ENCODE peak calls at places on chromosomes 5 and 9, in eight cellular contexts. Z is A172, G is psoas muscle, T is SHP77, L is memory B cell, D is neural crest cell, J is fibroblast of pulmonary artery, R is lung. C is an unnamed sample.
A peak's percentile ranks its signal among the peaks of the same experiment; 100 is the strongest.

GRCh38 chr9:33287087-33287490 is 3.2 kb upstream of the NFX1 start:
- DNase-seq in G (no peak), J (peak; percentile 82), Z (peak; percentile 68), D (peak; percentile 37), L (peak; percentile 68), T (peak; percentile 21), R (peak; percentile 44), C (no peak)

GRCh38 chr5:64534033-64534432 is 28.2 kb downstream of the RGS7BP start:
- DNase-seq in D (no peak), R (no peak), G (no peak), J (no peak), Z (no peak), L (no peak), T (no peak), C (no peak)

GRCh38 chr5:14490309-14490711 is 91.3 kb upstream of the OTULINL start:
- DNase-seq in T (no peak), R (no peak), L (no peak), G (no peak), J (no peak), D (no peak), Z (no peak), C (no peak)

GRCh38 chr5:132479073-132479811 is 11.3 kb downstream of the IRF1 start:
- DNase-seq in T (no peak), R (no peak), J (no peak), D (no peak), G (no peak), Z (no peak), L (no peak), C (no peak)

GRCh38 chr9:135048046-135048757 is 39.3 kb upstream of the OLFM1 start:
- DNase-seq in L (no peak), T (no peak), R (no peak), D (no peak), J (no peak), Z (no peak), G (no peak), C (no peak)

GRCh38 chr5:39100851-39101396 is 26.7 kb upstream of the RICTOR start:
- DNase-seq in L (no peak), R (no peak), T (peak; percentile 56), Z (peak; percentile 91), G (no peak), D (no peak), J (peak; percentile 96), C (no peak)

GRCh38 chr5:73274870-73275756 is 102.1 kb downstream of the TMEM174 start:
- DNase-seq in D (no peak), J (no peak), G (peak; percentile 78), T (no peak), Z (no peak), R (no peak), L (no peak), C (no peak)

GRCh38 chr5:176803943-176804498 is 6.3 kb upstream of the UNC5A start:
- DNase-seq in G (no peak), T (no peak), Z (no peak), L (no peak), D (no peak), R (no peak), J (peak; percentile 57), C (no peak)

GRCh38 chr5:68531970-68532369 is 316.4 kb downstream of the PIK3R1 start:
- DNase-seq in L (no peak), Z (no peak), T (no peak), D (no peak), J (no peak), G (no peak), R (no peak), C (no peak)

GRCh38 chr5:108681079-108681921 is 66.4 kb upstream of the FER start:
- DNase-seq in Z (peak; percentile 76), G (no peak), R (no peak), T (peak; percentile 51), L (peak; percentile 56), J (peak; percentile 91), D (peak; percentile 17), C (no peak)

GRCh38 chr9:114588150-114588663 is 638 bp downstream of the ATP6V1G1 start:
- DNase-seq in Z (no peak), D (no peak), R (no peak), T (no peak), J (peak; percentile 62), L (no peak), G (peak; percentile 57), C (peak; percentile 91)

GRCh38 chr5:1484416-1485319 is 39.1 kb downstream of the LPCAT1 start:
- DNase-seq in T (no peak), R (no peak), D (no peak), Z (no peak), J (no peak), G (no peak), L (peak; percentile 81), C (no peak)

GRCh38 chr5:133569347-133569746 is 43.0 kb downstream of the FSTL4 start:
- DNase-seq in T (no peak), R (no peak), G (no peak), D (no peak), L (no peak), Z (no peak), J (peak; percentile 8), C (peak; percentile 53)

GRCh38 chr5:98772415-98773213 is 849 bp upstream of the RGMB start:
- DNase-seq in J (peak; percentile 86), R (peak; percentile 83), G (peak; percentile 85), L (peak; percentile 30), T (peak; percentile 81), Z (no peak), D (peak; percentile 59), C (peak; percentile 94)

GRCh38 chr5:113578091-113578490 is 64.6 kb downstream of the YTHDC2 start:
- DNase-seq in J (peak; percentile 2), Z (no peak), T (no peak), D (no peak), G (no peak), L (no peak), R (no peak), C (no peak)

GRCh38 chr9:93127395-93127911 is 6.6 kb downstream of the NINJ1 start:
- DNase-seq in T (no peak), D (no peak), R (peak; percentile 62), L (no peak), J (no peak), G (peak; percentile 70), Z (no peak), C (no peak)

GRCh38 chr5:10875201-10875768 is 114.3 kb upstream of the DAP start:
- DNase-seq in D (no peak), Z (peak; percentile 80), G (no peak), R (no peak), L (no peak), T (no peak), J (no peak), C (no peak)

GRCh38 chr5:164360589-164360988 is 855.2 kb downstream of the MAT2B start:
- DNase-seq in Z (peak; percentile 51), R (no peak), G (no peak), L (no peak), T (no peak), J (peak; percentile 46), D (no peak), C (no peak)

GRCh38 chr9:137128158-137129088 is 10.5 kb upstream of the GRIN1 start:
- DNase-seq in T (no peak), Z (no peak), L (no peak), D (no peak), J (no peak), G (no peak), R (no peak), C (no peak)

GRCh38 chr5:16160706-16161105 is 18.9 kb downstream of the MARCHF11 start:
- DNase-seq in T (peak; percentile 96), Z (peak; percentile 62), G (no peak), J (peak; percentile 82), L (no peak), D (peak; percentile 18), R (no peak), C (no peak)

C was measured in esophagus muscularis mucosa.